ENCODE peak calls at places on chromosome 22, in five cellular contexts. P, R, H, W and G are unnamed samples.
A peak's percentile ranks its signal among the peaks of the same experiment; 100 is the strongest.

GRCh38 chr22:22687638-22688500 is 43.5 kb downstream of the GGTLC2 start:
- DNase-seq in P (no peak), R (no peak), H (peak; percentile 39), W (peak; percentile 71), G (no peak)

GRCh38 chr22:50586416-50586815 is 3.8 kb upstream of the CHKB start:
- DNase-seq in P (no peak), R (no peak), H (no peak), W (no peak), G (no peak)

GRCh38 chr22:18136563-18137320 is 13.2 kb upstream of the USP18 start:
- DNase-seq in P (no peak), R (no peak), H (no peak), W (no peak), G (no peak)

GRCh38 chr22:23204541-23205157 is 24.3 kb downstream of the BCR start:
- DNase-seq in P (no peak), R (no peak), H (no peak), W (peak; percentile 18), G (no peak)

GRCh38 chr22:30649430-30650007 is 13.9 kb downstream of the SLC35E4 start:
- DNase-seq in P (peak; percentile 85), R (peak; percentile 74), H (peak; percentile 83), W (peak; percentile 87), G (no peak)

GRCh38 chr22:29112680-29113079 is 39.8 kb downstream of the KREMEN1 start:
- DNase-seq in P (no peak), R (no peak), H (no peak), W (no peak), G (no peak)

GRCh38 chr22:21923163-21923561 is 29.5 kb downstream of the PPM1F start:
- DNase-seq in P (no peak), R (no peak), H (no peak), W (no peak), G (no peak)

GRCh38 chr22:27252282-27253049 is 549.1 kb downstream of the MN1 start:
- DNase-seq in P (no peak), R (no peak), H (peak; percentile 88), W (peak; percentile 91), G (no peak)

GRCh38 chr22:47175761-47176359 is 413.4 kb downstream of the TBC1D22A start:
- DNase-seq in P (no peak), R (no peak), H (no peak), W (no peak), G (no peak)

GRCh38 chr22:41532908-41533825 is 11.1 kb downstream of the POLR3H start:
- DNase-seq in P (peak; percentile 66), R (peak; percentile 27), H (peak; percentile 40), W (peak; percentile 70), G (no peak)

GRCh38 chr22:24011735-24012068 is 598 bp downstream of the CABIN1 start:
- DNase-seq in P (no peak), R (no peak), H (peak; percentile 12), W (no peak), G (no peak)

GRCh38 chr22:26835929-26836528 is 178.6 kb downstream of the MIAT start:
- DNase-seq in P (peak; percentile 37), R (peak; percentile 22), H (peak; percentile 32), W (peak; percentile 44), G (no peak)

GRCh38 chr22:37428649-37429586 is 1.6 kb upstream of the ELFN2 start:
- DNase-seq in P (peak; percentile 54), R (no peak), H (peak; percentile 47), W (peak; percentile 56), G (no peak)

GRCh38 chr22:38867496-38868285 is 4.3 kb downstream of the CBX6 start:
- DNase-seq in P (no peak), R (no peak), H (no peak), W (no peak), G (no peak)

GRCh38 chr22:50270302-50271010 is at the start of gene MAPK11:
- DNase-seq in P (peak; percentile 76), R (peak; percentile 34), H (peak; percentile 54), W (peak; percentile 59), G (no peak)

GRCh38 chr22:29126670-29127069 is 53.8 kb downstream of the KREMEN1 start:
- DNase-seq in P (no peak), R (no peak), H (no peak), W (no peak), G (no peak)

GRCh38 chr22:27674524-27674923 is 127.0 kb downstream of the MN1 start:
- DNase-seq in P (no peak), R (no peak), H (no peak), W (no peak), G (no peak)

GRCh38 chr22:30720263-30720837 is 25.7 kb downstream of the OSBP2 start:
- DNase-seq in P (no peak), R (no peak), H (no peak), W (no peak), G (no peak)

GRCh38 chr22:38460367-38460952 is 5.5 kb upstream of the KCNJ4 start:
- DNase-seq in P (no peak), R (no peak), H (no peak), W (no peak), G (no peak)

GRCh38 chr22:32836286-32836859 is 34.9 kb downstream of the TIMP3 start:
- DNase-seq in P (no peak), R (no peak), H (no peak), W (peak; percentile 26), G (no peak)